ENCODE peak calls at places on chromosomes 6 and 20, in four cellular contexts. I, U, B and V are unnamed samples.

GRCh38 chr20:16267526-16267925 is 305.7 kb downstream of the KIF16B start:
- DNase-seq in I (no peak), U (no peak), B (no peak), V (no peak)

GRCh38 chr6:149032599-149033405 is 284.7 kb upstream of the TAB2 start:
- DNase-seq in I (peak), U (peak), B (peak), V (no peak)

GRCh38 chr6:56009620-56010019 is 134.2 kb upstream of the BMP5 start:
- DNase-seq in I (no peak), U (no peak), B (no peak), V (no peak)

GRCh38 chr20:24337074-24337473 is 132.4 kb upstream of the SYNDIG1 start:
- DNase-seq in I (peak), U (no peak), B (no peak), V (no peak)

GRCh38 chr6:23659125-23659524 is 466.9 kb upstream of the NRSN1 start:
- DNase-seq in I (peak), U (peak), B (peak), V (no peak)

GRCh38 chr6:154500769-154501171 is 9.7 kb downstream of the CNKSR3 start:
- DNase-seq in I (no peak), U (peak), B (no peak), V (no peak)

GRCh38 chr6:143678980-143679379 is 1.2 kb downstream of the PHACTR2 start:
- DNase-seq in I (peak), U (peak), B (no peak), V (no peak)

GRCh38 chr6:101666256-101666655 is 272.7 kb downstream of the GRIK2 start:
- DNase-seq in I (peak), U (no peak), B (peak), V (peak)

GRCh38 chr20:58953050-58953449 is 28.0 kb upstream of the NELFCD start:
- DNase-seq in I (no peak), U (no peak), B (no peak), V (no peak)

GRCh38 chr6:69138893-69139494 is 503.9 kb downstream of the ADGRB3 start:
- DNase-seq in I (peak), U (peak), B (peak), V (peak)